ENCODE peak calls at places on chromosomes 2 and 18, in eight cellular contexts. U is NCI-H1417, N is hepatocyte, P is gastrocnemius medialis, F is T-helper 17 cell, O is epithelial cell of esophagus, T is smooth muscle cell of the brain vasculature, V is neural progenitor cell. R is an unnamed sample.

GRCh38 chr2:25437881-25438662 is 96.3 kb upstream of the DNMT3A start:
- DNase-seq in U (no peak), N (no peak), P (no peak), F (no peak), O (no peak), T (no peak), V (no peak), R (no peak)

GRCh38 chr2:33021542-33022259 is 74.9 kb downstream of the LTBP1 start:
- DNase-seq in U (peak; percentile 17), N (no peak), P (no peak), F (no peak), O (peak; percentile 9), T (no peak), V (no peak), R (no peak)

GRCh38 chr18:40553029-40553428 is 1402.0 kb upstream of the PIK3C3 start:
- DNase-seq in U (no peak), N (peak; percentile 4), P (no peak), F (no peak), O (peak; percentile 41), T (no peak), V (no peak), R (no peak)

GRCh38 chr2:9002313-9002636 is 1.2 kb downstream of the MBOAT2 start:
- DNase-seq in U (no peak), N (no peak), P (no peak), F (no peak), O (no peak), T (no peak), V (no peak), R (no peak)

GRCh38 chr2:114426756-114427155 is 15.7 kb upstream of the DPP10 start:
- DNase-seq in U (no peak), N (no peak), P (no peak), F (no peak), O (no peak), T (no peak), V (no peak), R (no peak)

GRCh38 chr18:56286775-56287174 is 351.6 kb downstream of the TXNL1 start:
- DNase-seq in U (no peak), N (no peak), P (no peak), F (no peak), O (peak; percentile 44), T (no peak), V (no peak), R (no peak)

GRCh38 chr2:96305979-96306308 is 598 bp upstream of the SNRNP200 start:
- DNase-seq in U (no peak), N (no peak), P (no peak), F (no peak), O (no peak), T (no peak), V (no peak), R (no peak)

GRCh38 chr18:42112657-42113420 is 157.8 kb downstream of the PIK3C3 start:
- DNase-seq in U (no peak), N (no peak), P (no peak), F (no peak), O (peak; percentile 28), T (no peak), V (no peak), R (no peak)

GRCh38 chr2:225402200-225402776 is 2.8 kb downstream of the NYAP2 start:
- DNase-seq in U (no peak), N (no peak), P (no peak), F (no peak), O (no peak), T (no peak), V (no peak), R (no peak)

GRCh38 chr2:237180987-237181386 is 95.3 kb downstream of the COPS8 start:
- DNase-seq in U (no peak), N (no peak), P (no peak), F (no peak), O (no peak), T (no peak), V (no peak), R (no peak)

GRCh38 chr2:142944264-142944663 is 66.8 kb downstream of the KYNU start:
- DNase-seq in U (no peak), N (no peak), P (no peak), F (no peak), O (peak; percentile 44), T (no peak), V (no peak), R (no peak)

GRCh38 chr18:76450912-76451421 is 44.1 kb downstream of the ZNF516 start:
- DNase-seq in U (peak; percentile 17), N (peak; percentile 34), P (peak; percentile 55), F (no peak), O (peak; percentile 53), T (no peak), V (peak; percentile 60), R (no peak)

GRCh38 chr2:119644186-119644585 is 34.8 kb upstream of the TMEM177 start:
- DNase-seq in U (no peak), N (no peak), P (no peak), F (no peak), O (no peak), T (no peak), V (no peak), R (no peak)

GRCh38 chr2:215314896-215315295 is 3.0 kb downstream of the ATIC start:
- DNase-seq in U (no peak), N (no peak), P (no peak), F (no peak), O (peak; percentile 46), T (no peak), V (no peak), R (no peak)

GRCh38 chr18:52682260-52682659 is 342.3 kb downstream of the DCC start:
- DNase-seq in U (no peak), N (no peak), P (no peak), F (no peak), O (no peak), T (no peak), V (peak; percentile 51), R (no peak)

GRCh38 chr18:49811151-49811938 is 2.0 kb downstream of the ACAA2 start:
- DNase-seq in U (no peak), N (no peak), P (no peak), F (no peak), O (no peak), T (no peak), V (peak; percentile 3), R (no peak)

GRCh38 chr2:118974103-118974911 is 32.3 kb downstream of the MARCO start:
- DNase-seq in U (no peak), N (peak; percentile 32), P (no peak), F (no peak), O (peak; percentile 92), T (no peak), V (no peak), R (no peak)

GRCh38 chr2:171390941-171391516 is 42.8 kb downstream of the METTL8 start:
- DNase-seq in U (no peak), N (no peak), P (no peak), F (no peak), O (peak; percentile 78), T (no peak), V (no peak), R (no peak)